ENCODE peak calls at places on chromosomes 16 and 17, in four cellular contexts. N, L, Y and G are unnamed samples.

GRCh38 chr17:36723459-36723858 is 122.1 kb downstream of the MRM1 start:
- DNase-seq in N (no peak), L (no peak), Y (no peak), G (no peak)

GRCh38 chr17:15946611-15947120 is 1.7 kb downstream of the ADORA2B start:
- DNase-seq in N (peak), L (no peak), Y (no peak), G (no peak)

GRCh38 chr16:67668495-67669157 is 2.0 kb downstream of the C16orf86 start:
- DNase-seq in N (no peak), L (no peak), Y (no peak), G (no peak)

GRCh38 chr17:9230346-9230745 is 209.0 kb downstream of the NTN1 start:
- DNase-seq in N (no peak), L (no peak), Y (no peak), G (peak)

GRCh38 chr17:30316736-30317135 is 17.1 kb downstream of the TMIGD1 start:
- DNase-seq in N (no peak), L (no peak), Y (no peak), G (no peak)

GRCh38 chr17:75645501-75645888 is 12.3 kb downstream of the SMIM5 start:
- DNase-seq in N (no peak), L (no peak), Y (no peak), G (no peak)

GRCh38 chr17:69269174-69269998 is 40.8 kb upstream of the ABCA10 start:
- DNase-seq in N (peak), L (no peak), Y (no peak), G (peak)

GRCh38 chr16:84095466-84095865 is 21.3 kb downstream of the MBTPS1 start:
- DNase-seq in N (no peak), L (no peak), Y (no peak), G (no peak)

GRCh38 chr16:47732122-47732805 is 271.1 kb downstream of the PHKB start:
- DNase-seq in N (peak), L (no peak), Y (no peak), G (peak)

GRCh38 chr17:7579001-7579838 is at the start of gene CD68:
- DNase-seq in N (peak), L (no peak), Y (peak), G (peak)

GRCh38 chr17:78391843-78392242 is 13.4 kb downstream of the PGS1 start:
- DNase-seq in N (peak), L (no peak), Y (no peak), G (no peak)

GRCh38 chr16:87657621-87658192 is 55.4 kb downstream of the JPH3 start:
- DNase-seq in N (no peak), L (no peak), Y (no peak), G (no peak)

GRCh38 chr17:57407287-57408063 is 151.2 kb downstream of the MSI2 start:
- DNase-seq in N (no peak), L (peak), Y (peak), G (no peak)

GRCh38 chr17:20043034-20043433 is 33.9 kb downstream of the SPECC1 start:
- DNase-seq in N (no peak), L (no peak), Y (no peak), G (no peak)

GRCh38 chr17:69236464-69236863 is 7.8 kb upstream of the ABCA10 start:
- DNase-seq in N (no peak), L (no peak), Y (no peak), G (no peak)

GRCh38 chr16:88622866-88623265 is 15.5 kb upstream of the IL17C start:
- DNase-seq in N (no peak), L (no peak), Y (no peak), G (no peak)

GRCh38 chr17:67280279-67280678 is 35.3 kb upstream of the HELZ start:
- DNase-seq in N (peak), L (peak), Y (peak), G (peak)

GRCh38 chr17:57256708-57257112 is 387 bp downstream of the MSI2 start:
- DNase-seq in N (peak), L (peak), Y (no peak), G (no peak)

GRCh38 chr17:29136998-29137730 is 43.0 kb downstream of the MYO18A start:
- DNase-seq in N (peak), L (no peak), Y (no peak), G (no peak)